ENCODE peak calls at places on chromosome 2, in nine cellular contexts. G, V, U, T, S, Y, W, P and H are unnamed samples.

GRCh38 chr2:28408764-28409599 is 16.3 kb downstream of the FOSL2 start:
- DNase-seq in W (peak), Y (peak), V (no peak), G (peak), S (no peak), T (peak), U (no peak), P (no peak), H (no peak)

GRCh38 chr2:178796079-178796677 is 11.0 kb downstream of the TTN start:
- DNase-seq in T (no peak), W (peak), V (no peak), Y (peak), P (peak), U (peak), S (no peak), G (peak), H (peak)

GRCh38 chr2:158502984-158503383 is 46.2 kb downstream of the PKP4 start:
- DNase-seq in V (no peak), P (peak), Y (no peak), S (no peak), U (no peak), G (peak), T (peak), W (peak), H (no peak)

GRCh38 chr2:12340164-12340563 is 376.6 kb upstream of the TRIB2 start:
- DNase-seq in W (no peak), T (peak), S (no peak), V (no peak), U (no peak), G (peak), P (no peak), Y (no peak), H (no peak)

GRCh38 chr2:151827564-151828142 is 568 bp downstream of the ARL5A start:
- DNase-seq in Y (peak), W (no peak), P (peak), S (peak), V (peak), G (peak), U (no peak), T (peak), H (peak)

GRCh38 chr2:11103984-11104793 is 51.1 kb upstream of the SLC66A3 start:
- DNase-seq in T (no peak), V (peak), G (no peak), Y (no peak), U (peak), P (no peak), S (no peak), W (no peak), H (peak)

GRCh38 chr2:38666578-38666926 is 638 bp downstream of the GALM start:
- DNase-seq in P (no peak), T (no peak), Y (no peak), W (no peak), G (no peak), V (no peak), U (no peak), S (no peak), H (no peak)

GRCh38 chr2:224997802-224998201 is 44.5 kb downstream of the DOCK10 start:
- DNase-seq in W (no peak), V (no peak), U (no peak), Y (no peak), T (peak), S (no peak), P (no peak), G (peak), H (no peak)

GRCh38 chr2:114543106-114543806 is 100.8 kb downstream of the DPP10 start:
- DNase-seq in G (peak), P (no peak), V (no peak), W (no peak), U (no peak), Y (peak), S (no peak), T (no peak), H (no peak)

GRCh38 chr2:225319872-225320271 is 79.6 kb upstream of the NYAP2 start:
- DNase-seq in G (no peak), Y (no peak), T (no peak), P (no peak), U (no peak), W (no peak), S (no peak), V (no peak), H (no peak)

GRCh38 chr2:45274190-45274926 is 265.1 kb upstream of the SIX2 start:
- DNase-seq in W (no peak), G (no peak), V (no peak), S (no peak), T (no peak), U (no peak), Y (no peak), P (no peak), H (no peak)

GRCh38 chr2:223560704-223561435 is 41.3 kb downstream of the SCG2 start:
- DNase-seq in T (peak), Y (peak), U (no peak), V (no peak), S (no peak), P (peak), G (no peak), W (no peak), H (no peak)

GRCh38 chr2:46041434-46041833 is 255.8 kb upstream of the EPAS1 start:
- DNase-seq in Y (peak), P (no peak), V (no peak), W (no peak), S (no peak), G (peak), T (no peak), U (no peak), H (no peak)

GRCh38 chr2:187527262-187527661 is 27.0 kb downstream of the TFPI start:
- DNase-seq in V (no peak), S (no peak), T (peak), Y (no peak), W (peak), G (peak), U (no peak), P (no peak), H (no peak)

GRCh38 chr2:31729442-31730092 is 148.8 kb upstream of the SRD5A2 start:
- DNase-seq in S (no peak), G (peak), Y (peak), T (peak), V (no peak), U (peak), P (peak), W (no peak), H (no peak)

GRCh38 chr2:11203480-11203879 is 48.2 kb downstream of the SLC66A3 start:
- DNase-seq in P (peak), T (no peak), Y (peak), V (no peak), S (no peak), U (peak), G (peak), W (no peak), H (peak)

GRCh38 chr2:240407090-240407489 is 28.4 kb upstream of the GPC1 start:
- DNase-seq in Y (no peak), G (no peak), U (no peak), W (no peak), V (peak), T (no peak), P (no peak), S (no peak), H (no peak)

GRCh38 chr2:187915810-187916209 is 361.6 kb upstream of the TFPI start:
- DNase-seq in W (no peak), V (no peak), S (no peak), T (no peak), Y (no peak), U (no peak), P (no peak), G (no peak), H (no peak)

GRCh38 chr2:232349946-232350635 is 28.5 kb upstream of the ALPP start:
- DNase-seq in V (no peak), S (peak), U (no peak), G (no peak), W (no peak), Y (no peak), T (no peak), P (no peak), H (no peak)

GRCh38 chr2:27965841-27966240 is 75.3 kb downstream of the BABAM2 start:
- DNase-seq in W (no peak), P (no peak), V (no peak), U (no peak), S (no peak), G (no peak), Y (no peak), T (no peak), H (no peak)

GRCh38 chr2:82985572-82986197 is 1473.4 kb downstream of the SUCLG1 start:
- DNase-seq in P (no peak), G (no peak), Y (no peak), T (no peak), W (no peak), V (no peak), U (no peak), S (no peak), H (no peak)

GRCh38 chr2:601387-601698 is 75.9 kb downstream of the TMEM18 start:
- DNase-seq in S (no peak), P (no peak), Y (no peak), W (no peak), T (no peak), V (peak), G (no peak), U (no peak), H (no peak)

GRCh38 chr2:111028720-111029119 is 92.0 kb upstream of the BCL2L11 start:
- DNase-seq in U (no peak), V (no peak), Y (peak), S (no peak), T (no peak), W (no peak), G (no peak), P (no peak), H (no peak)
- TF ChIP-seq CTCF in U (no peak), V (no peak), Y (peak), S (no peak), T (peak), W (no peak), G (no peak), P (no peak), H (peak)

DNA sequence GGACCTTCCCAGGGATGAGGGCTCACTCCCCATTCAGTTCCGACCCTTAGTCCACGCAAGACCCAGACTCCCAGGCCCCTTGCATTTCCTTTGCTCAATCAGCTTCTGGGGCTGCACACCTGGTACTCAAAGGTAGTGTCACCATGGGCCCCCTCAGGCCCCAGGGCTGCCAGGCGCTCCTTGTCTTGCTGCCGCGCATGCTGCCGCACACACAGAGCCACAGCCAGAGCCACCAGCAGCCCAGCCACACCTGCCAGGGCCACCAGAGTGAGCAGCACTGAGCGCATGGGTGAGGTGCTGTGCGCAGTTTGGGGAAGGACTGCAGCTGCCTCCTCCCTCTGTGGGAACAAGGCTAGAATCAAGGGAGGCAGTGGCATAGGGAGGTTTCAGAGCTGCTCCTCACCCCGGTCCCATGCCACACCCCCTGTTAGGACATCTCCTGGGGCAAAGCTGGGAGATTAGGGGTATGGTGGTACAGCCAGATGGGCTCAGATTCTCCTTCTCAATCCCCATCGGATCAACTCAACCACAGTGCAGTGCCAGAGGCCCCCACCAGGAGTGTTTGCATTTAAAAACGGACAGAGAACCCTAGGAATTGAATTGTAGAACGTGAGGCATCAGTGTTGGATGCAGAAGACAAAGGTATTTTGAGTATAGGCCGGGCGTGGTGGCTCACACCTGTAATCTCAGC is 11.3 kb downstream of the PTPRN start:
- DNase-seq in P (no peak), U (peak), Y (no peak), W (no peak), T (no peak), S (peak), G (no peak), V (no peak), H (no peak)
- TF ChIP-seq CTCF in P (no peak), U (no peak), Y (peak), W (no peak), T (peak), S (no peak), G (peak), V (no peak), H (no peak)

DNA sequence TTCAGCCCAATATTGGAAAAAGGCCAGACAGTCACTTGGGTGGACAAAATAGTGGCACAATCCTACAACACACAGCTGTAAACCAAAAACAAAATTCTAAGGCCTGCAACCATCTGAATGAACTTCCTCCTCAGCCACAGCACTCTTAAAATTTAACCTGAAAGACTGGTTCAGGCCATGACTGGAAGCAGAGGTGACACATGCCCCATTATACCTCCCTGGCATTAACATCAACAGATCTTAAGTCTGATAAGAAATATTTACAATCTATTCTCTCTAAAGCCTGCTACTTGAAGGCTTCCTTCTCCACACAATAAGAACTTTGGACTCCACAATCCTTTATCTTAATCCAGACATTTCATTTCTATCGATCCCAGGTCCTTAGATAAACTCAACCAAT is 192.4 kb upstream of the LRP1B start:
- DNase-seq in G (no peak), U (no peak), Y (peak), V (no peak), P (no peak), S (no peak), W (no peak), T (no peak), H (no peak)
- TF ChIP-seq CTCF in G (no peak), U (no peak), Y (no peak), V (no peak), P (no peak), S (no peak), W (no peak), T (no peak), H (no peak)

GRCh38 chr2:148503511-148503910 is 141.0 kb upstream of the EPC2 start:
- DNase-seq in P (no peak), S (no peak), U (no peak), V (no peak), G (no peak), W (no peak), T (no peak), Y (no peak), H (no peak)

DNA sequence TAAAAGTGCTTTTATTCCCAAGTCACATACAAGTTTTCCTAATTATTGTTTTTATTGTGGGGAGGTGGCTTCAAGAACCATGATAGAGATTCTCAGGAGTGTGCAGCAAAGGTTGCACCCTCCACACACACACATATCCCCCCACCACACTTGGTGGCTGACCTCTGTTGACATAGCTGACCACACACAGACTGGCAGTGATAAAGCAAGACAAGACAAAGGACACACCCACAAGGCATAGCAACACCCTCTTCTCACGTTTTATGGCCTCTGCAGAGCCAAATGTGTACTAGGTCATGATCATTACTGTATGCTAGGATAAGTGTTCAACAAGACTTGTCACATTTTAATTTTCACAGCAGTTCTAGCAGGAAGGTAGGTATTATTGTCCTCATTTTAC is 143.0 kb upstream of the EPC2 start:
- DNase-seq in S (no peak), T (no peak), U (no peak), W (no peak), Y (no peak), G (no peak), P (no peak), V (no peak), H (no peak)
- TF ChIP-seq CTCF in S (no peak), T (no peak), U (no peak), W (no peak), Y (no peak), G (no peak), P (no peak), V (no peak), H (no peak)

GRCh38 chr2:212288308-212288707 is 250.3 kb downstream of the ERBB4 start:
- DNase-seq in S (no peak), G (no peak), Y (no peak), P (no peak), U (no peak), T (no peak), W (no peak), V (no peak), H (no peak)
- TF ChIP-seq CTCF in S (no peak), G (no peak), Y (no peak), P (no peak), U (no peak), T (no peak), W (no peak), V (no peak), H (no peak)

GRCh38 chr2:111961663-111962062 is 63.3 kb downstream of the MERTK start:
- DNase-seq in T (no peak), Y (no peak), P (no peak), V (no peak), S (no peak), U (no peak), G (no peak), W (no peak), H (no peak)

GRCh38 chr2:111970453-111970852 is 72.0 kb downstream of the MERTK start:
- DNase-seq in P (no peak), S (no peak), U (no peak), G (no peak), V (no peak), Y (no peak), T (no peak), W (no peak), H (no peak)

GRCh38 chr2:111966241-111966640 is 67.8 kb downstream of the MERTK start:
- DNase-seq in U (no peak), W (no peak), T (no peak), Y (no peak), G (no peak), P (no peak), S (no peak), V (no peak), H (no peak)

GRCh38 chr2:111965062-111965461 is 66.7 kb downstream of the MERTK start:
- DNase-seq in S (no peak), Y (no peak), V (no peak), U (no peak), W (no peak), P (no peak), G (no peak), T (no peak), H (no peak)

GRCh38 chr2:111967018-111967417 is 68.6 kb downstream of the MERTK start:
- DNase-seq in S (no peak), T (no peak), V (no peak), W (no peak), P (no peak), Y (peak), U (no peak), G (no peak), H (no peak)
- TF ChIP-seq CTCF in S (no peak), T (no peak), V (no peak), W (no peak), P (no peak), Y (no peak), U (no peak), G (no peak), H (no peak)

DNA sequence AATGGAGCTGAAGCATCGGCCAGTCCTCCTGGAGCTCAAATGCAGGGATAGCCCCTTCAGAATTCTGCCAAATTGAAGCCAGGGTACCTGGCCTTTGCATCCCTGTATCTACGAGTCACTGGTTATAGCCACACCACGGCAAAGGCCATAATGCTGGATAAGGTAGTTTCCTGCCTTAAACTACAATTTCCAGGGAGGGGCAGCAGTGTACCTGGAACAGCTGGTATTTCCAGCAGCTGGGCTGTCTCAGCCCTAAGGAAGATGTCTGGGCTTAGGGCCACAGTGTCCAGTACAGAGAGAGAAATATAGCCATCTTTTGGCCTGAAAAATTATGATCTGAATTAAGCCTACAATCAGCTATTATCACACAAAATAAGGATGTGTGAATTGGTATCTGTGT is 180.3 kb downstream of the GCA start:
- DNase-seq in Y (peak), T (no peak), S (no peak), U (no peak), G (no peak), V (no peak), P (no peak), W (no peak), H (no peak)
- TF ChIP-seq CTCF in Y (peak), T (no peak), S (no peak), U (no peak), G (no peak), V (no peak), P (no peak), W (peak), H (no peak)

GRCh38 chr2:173667415-173667814 is 297.8 kb downstream of the SP3 start:
- DNase-seq in W (no peak), Y (peak), P (no peak), S (no peak), U (no peak), G (no peak), V (no peak), T (no peak), H (no peak)
- TF ChIP-seq CTCF in W (peak), Y (peak), P (peak), S (no peak), U (no peak), G (no peak), V (no peak), T (peak), H (no peak)

GRCh38 chr2:51505533-51505932 is 473.6 kb upstream of the NRXN1 start:
- DNase-seq in V (no peak), S (no peak), U (no peak), T (no peak), Y (no peak), P (no peak), W (no peak), G (no peak), H (no peak)
- TF ChIP-seq CTCF in V (no peak), S (no peak), U (no peak), T (peak), Y (no peak), P (no peak), W (no peak), G (no peak), H (no peak)